ENCODE peak calls at places on chromosomes 13 and 19, in eight cellular contexts. N, Q, D, O, F, I, K and Y are unnamed samples.

GRCh38 chr13:60629158-60629557 is 232.1 kb downstream of the TDRD3 start:
- DNase-seq in N (no peak), Q (no peak), D (no peak), O (no peak), F (no peak), I (no peak), K (no peak), Y (no peak)

GRCh38 chr19:13060964-13061927 is 41.4 kb downstream of the LYL1 start:
- DNase-seq in N (peak; percentile 74), Q (peak; percentile 69), D (peak; percentile 91), O (peak; percentile 73), F (peak; percentile 82), I (peak; percentile 81), K (peak; percentile 89), Y (peak; percentile 85)

GRCh38 chr19:29893606-29894284 is 48.3 kb upstream of the URI1 start:
- DNase-seq in N (no peak), Q (no peak), D (no peak), O (no peak), F (no peak), I (no peak), K (no peak), Y (no peak)

GRCh38 chr13:66296875-66297274 is 933.3 kb downstream of the PCDH9 start:
- DNase-seq in N (no peak), Q (no peak), D (no peak), O (no peak), F (no peak), I (no peak), K (no peak), Y (no peak)

GRCh38 chr13:79936368-79937136 is 404.4 kb downstream of the SPRY2 start:
- DNase-seq in N (no peak), Q (peak; percentile 100), D (no peak), O (peak; percentile 78), F (no peak), I (peak; percentile 26), K (no peak), Y (no peak)

GRCh38 chr19:45045671-45046353 is 7.0 kb downstream of the CLASRP start:
- DNase-seq in N (no peak), Q (no peak), D (no peak), O (no peak), F (no peak), I (no peak), K (no peak), Y (peak; percentile 79)

GRCh38 chr19:6540918-6541689 is 10.3 kb downstream of the TNFSF9 start:
- DNase-seq in N (no peak), Q (no peak), D (no peak), O (no peak), F (no peak), I (no peak), K (no peak), Y (no peak)

GRCh38 chr13:67231481-67231940 is 1.4 kb upstream of the PCDH9 start:
- DNase-seq in N (no peak), Q (no peak), D (no peak), O (no peak), F (no peak), I (no peak), K (no peak), Y (no peak)

GRCh38 chr13:42039946-42040729 is 8.3 kb upstream of the DGKH start:
- DNase-seq in N (peak; percentile 80), Q (peak; percentile 86), D (peak; percentile 95), O (peak; percentile 67), F (peak; percentile 88), I (peak; percentile 93), K (peak; percentile 92), Y (peak; percentile 95)

GRCh38 chr13:36370108-36370429 is 23.9 kb upstream of the SPART start:
- DNase-seq in N (no peak), Q (no peak), D (no peak), O (no peak), F (no peak), I (peak; percentile 41), K (peak; percentile 23), Y (no peak)

DNA sequence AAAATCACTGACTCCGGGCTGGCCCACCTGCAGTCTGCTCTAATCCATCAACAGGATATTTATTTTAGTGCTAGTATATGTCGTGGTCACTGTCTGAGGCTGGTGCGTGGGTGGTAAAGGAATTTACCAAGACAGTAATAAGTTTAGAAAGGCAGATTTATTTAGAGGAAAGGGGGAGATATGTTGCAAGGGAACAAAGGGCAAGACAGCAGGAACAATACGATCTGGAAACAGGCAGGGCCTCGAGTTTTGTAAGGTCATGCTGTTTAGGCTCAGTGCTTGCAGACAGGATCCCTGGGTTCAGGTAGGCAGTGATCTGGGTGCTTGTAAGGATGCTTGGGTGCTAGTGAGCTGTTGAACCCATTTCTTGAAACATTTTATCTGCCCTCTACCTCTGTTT is 748.2 kb upstream of the SLITRK5 start:
- DNase-seq in N (no peak), Q (peak; percentile 5), D (no peak), O (no peak), F (no peak), I (no peak), K (no peak), Y (no peak)
- TF ChIP-seq POLR2A in N (no peak), Q (no peak), D (no peak), O (no peak), F (no peak), I (no peak), K (no peak), Y (no peak)

DNA sequence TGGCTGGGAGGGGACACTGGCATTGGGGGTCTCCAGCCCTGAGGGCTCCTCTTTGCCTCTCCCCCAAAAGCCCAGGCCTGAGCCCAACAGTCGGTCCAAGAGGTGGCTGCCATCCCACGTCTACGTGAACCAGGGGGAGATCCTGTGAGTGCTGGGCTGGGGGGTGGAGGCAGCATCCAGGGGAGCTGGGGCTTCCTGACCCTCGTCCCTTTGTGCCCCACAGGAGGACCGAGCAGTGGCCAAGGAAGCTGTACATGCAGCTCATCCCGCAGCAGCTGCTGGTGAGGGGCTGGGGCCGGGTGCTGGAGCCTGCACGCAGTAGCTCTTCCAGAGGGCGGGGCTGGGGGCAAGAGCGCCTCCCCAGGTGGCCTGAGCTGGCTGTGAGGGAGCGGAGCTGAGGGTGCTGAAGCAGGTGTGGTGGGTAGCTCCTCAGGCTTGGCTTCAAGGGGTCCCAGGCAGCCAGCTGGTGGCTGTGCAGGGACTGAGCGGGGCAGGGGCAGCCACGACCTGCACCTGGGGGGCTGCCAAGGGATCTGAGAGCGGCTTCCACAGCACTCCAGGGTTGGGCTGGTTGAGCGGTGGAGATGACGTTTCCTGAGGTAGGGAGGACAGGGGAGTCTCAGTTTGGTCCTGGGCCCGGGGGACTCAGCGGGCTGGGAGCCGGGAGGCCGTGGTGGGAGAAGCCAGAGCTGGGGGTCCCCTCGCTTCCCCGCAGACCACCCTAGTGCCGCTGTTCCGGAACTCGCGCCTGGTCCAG is 7.1 kb downstream of the PTOV1 start:
- DNase-seq in N (no peak), Q (no peak), D (no peak), O (no peak), F (no peak), I (no peak), K (peak; percentile 16), Y (peak; percentile 32)
- TF ChIP-seq POLR2A in N (no peak), Q (no peak), D (no peak), O (peak; percentile 13), F (no peak), I (no peak), K (no peak), Y (no peak)

GRCh38 chr13:34941835-34942731 is at the start of gene NBEA:
- DNase-seq in N (peak; percentile 7), Q (peak; percentile 38), D (peak; percentile 79), O (peak; percentile 39), F (peak; percentile 72), I (peak; percentile 84), K (peak; percentile 80), Y (peak; percentile 86)
- TF ChIP-seq POLR2A in N (no peak), Q (no peak), D (no peak), O (peak; percentile 66), F (no peak), I (peak; percentile 22), K (no peak), Y (no peak)

GRCh38 chr19:21362291-21362690 is 3.5 kb downstream of the ZNF738 start:
- DNase-seq in N (no peak), Q (no peak), D (no peak), O (no peak), F (no peak), I (no peak), K (no peak), Y (no peak)

DNA sequence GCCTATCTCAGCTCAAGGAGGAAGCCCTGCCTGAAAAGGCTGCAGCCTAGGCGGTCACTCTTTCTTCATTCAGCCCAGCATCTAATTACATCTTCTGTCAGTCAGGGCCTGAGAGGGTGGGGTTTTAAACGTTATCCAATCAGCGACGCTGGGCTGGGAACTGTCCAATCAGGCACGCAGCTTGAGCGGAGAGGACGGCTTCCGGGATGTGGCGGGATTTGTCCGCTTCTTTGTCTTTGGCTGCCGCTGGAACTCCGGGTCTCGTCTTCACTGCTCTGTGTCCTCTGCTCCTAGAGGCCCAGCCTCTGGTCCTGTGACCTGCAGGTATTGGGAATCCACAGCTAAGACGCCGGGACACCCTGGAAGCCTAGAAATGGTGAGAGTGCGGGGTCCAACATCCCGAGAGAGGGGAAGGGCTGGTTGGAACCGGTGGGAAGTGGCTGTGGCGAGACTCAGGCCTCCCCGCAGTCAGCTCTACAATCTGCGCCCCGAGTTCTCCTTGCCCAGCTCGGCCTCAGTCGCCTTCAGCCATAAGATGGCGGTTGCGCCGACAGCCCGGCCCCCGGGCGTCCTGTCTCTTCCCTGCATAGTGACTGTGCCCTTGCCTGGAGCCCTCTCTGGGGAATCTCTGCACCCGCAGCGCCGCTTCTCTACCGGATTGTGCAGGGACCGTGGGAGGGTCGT is at the start of gene ZNF738:
- DNase-seq in N (peak; percentile 98), Q (peak; percentile 96), D (peak; percentile 92), O (peak; percentile 3), F (peak; percentile 88), I (peak; percentile 94), K (peak; percentile 92), Y (peak; percentile 80)
- TF ChIP-seq POLR2A in N (peak; percentile 65), Q (peak; percentile 55), D (peak; percentile 23), O (no peak), F (peak; percentile 26), I (peak; percentile 45), K (peak; percentile 67), Y (no peak)

GRCh38 chr19:1605236-1606137 is at the start of gene UQCR11:
- DNase-seq in N (peak; percentile 93), Q (peak; percentile 96), D (peak; percentile 96), O (peak; percentile 88), F (peak; percentile 94), I (peak; percentile 97), K (peak; percentile 95), Y (peak; percentile 97)
- TF ChIP-seq POLR2A in N (peak; percentile 20), Q (no peak), D (no peak), O (peak; percentile 61), F (peak; percentile 43), I (peak; percentile 51), K (peak; percentile 46), Y (peak; percentile 40)

DNA sequence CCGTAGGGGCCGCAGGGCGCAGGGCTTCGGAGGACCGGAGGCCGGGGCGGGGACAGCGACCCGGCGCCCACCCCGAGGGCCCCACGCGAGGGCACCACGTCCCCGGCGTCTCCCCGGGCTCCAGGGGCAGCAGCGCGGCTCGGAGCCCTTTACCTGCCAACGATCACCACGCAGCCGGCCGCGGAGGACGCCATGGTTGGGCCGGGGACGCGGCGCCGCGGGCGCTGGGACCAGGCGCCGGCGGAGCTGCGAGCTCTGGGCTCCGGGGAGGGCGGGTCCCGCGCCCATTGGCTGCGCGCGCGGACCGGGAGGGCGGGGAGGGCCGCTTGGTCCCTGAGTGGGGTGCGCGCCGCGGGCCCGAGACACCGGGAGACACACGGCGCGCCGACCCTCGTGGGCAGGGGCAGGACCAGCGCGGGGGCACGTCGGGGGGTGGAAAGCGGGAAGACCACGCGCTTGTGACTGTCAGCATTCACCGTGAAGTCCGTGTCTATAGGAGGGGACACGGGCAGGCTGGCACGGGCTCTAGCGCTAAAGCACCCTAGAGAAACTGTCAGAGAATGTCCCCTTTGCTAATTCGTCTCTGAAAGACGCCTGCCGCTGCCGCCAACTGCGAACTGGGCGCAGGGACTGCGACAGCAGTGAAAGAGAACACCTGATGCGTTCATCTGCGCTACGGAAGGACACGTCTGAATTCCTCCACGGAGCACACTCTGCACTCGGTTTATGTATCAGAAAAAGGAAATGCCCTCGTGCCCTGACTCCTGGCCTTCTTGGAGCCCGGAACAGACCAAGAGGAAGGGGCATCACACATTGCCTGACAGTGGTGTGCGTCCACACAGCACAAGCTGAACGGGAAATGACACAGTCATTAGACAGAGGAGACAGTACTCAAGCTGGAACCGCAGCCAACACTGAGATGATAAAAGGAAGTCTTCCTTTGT is at the start of gene CRYL1:
- DNase-seq in N (peak; percentile 89), Q (peak; percentile 73), D (peak; percentile 85), O (peak; percentile 21), F (peak; percentile 73), I (peak; percentile 84), K (peak; percentile 77), Y (peak; percentile 89)
- TF ChIP-seq POLR2A in N (peak; percentile 77), Q (peak; percentile 60), D (peak; percentile 61), O (peak; percentile 57), F (peak; percentile 80), I (peak; percentile 80), K (peak; percentile 20), Y (peak; percentile 89)